ENCODE peak calls at places on chromosomes 12 and 14, in ten cellular contexts. N, U, P, Y, J, D, F, M, R and O are unnamed samples.

GRCh38 chr12:102406033-102406584 is 74.3 kb downstream of the IGF1 start:
- DNase-seq in M (peak; percentile 93), U (no peak), D (no peak), Y (no peak), F (peak; percentile 25), J (no peak), N (no peak), R (peak; percentile 6), P (no peak), O (peak; percentile 30)

GRCh38 chr12:21656931-21657335 is 709 bp downstream of the LDHB start:
- DNase-seq in N (peak; percentile 34), F (peak; percentile 61), P (no peak), Y (peak; percentile 4), D (no peak), J (no peak), U (peak; percentile 44), R (peak; percentile 52), M (peak; percentile 69), O (no peak)

GRCh38 chr12:6039894-6040601 is 84.4 kb downstream of the VWF start:
- DNase-seq in D (peak; percentile 8), R (peak; percentile 85), Y (peak; percentile 55), P (no peak), N (peak; percentile 80), J (no peak), U (peak; percentile 20), F (peak; percentile 82), M (peak; percentile 55), O (no peak)

GRCh38 chr14:54776361-54777001 is 126.1 kb downstream of the GCH1 start:
- DNase-seq in R (peak; percentile 84), J (peak; percentile 47), Y (no peak), U (no peak), D (no peak), F (peak; percentile 56), M (no peak), P (peak; percentile 77), N (no peak), O (no peak)

GRCh38 chr12:83140135-83140534 is 453.4 kb downstream of the TMTC2 start:
- DNase-seq in R (no peak), N (no peak), U (no peak), P (no peak), M (no peak), J (no peak), Y (no peak), F (no peak), D (no peak), O (no peak)

GRCh38 chr14:20400589-20400964 is 12.7 kb downstream of the TEP1 start:
- DNase-seq in N (no peak), U (no peak), P (no peak), F (no peak), D (no peak), M (no peak), Y (no peak), J (no peak), R (no peak), O (no peak)

GRCh38 chr14:99612737-99613330 is 8.8 kb upstream of the CCDC85C start:
- DNase-seq in D (no peak), P (no peak), F (peak; percentile 71), Y (no peak), M (no peak), N (no peak), R (peak; percentile 73), U (no peak), J (no peak), O (no peak)

GRCh38 chr12:19410639-19411184 is 28.6 kb upstream of the AEBP2 start:
- DNase-seq in Y (no peak), R (no peak), N (no peak), U (no peak), D (no peak), F (no peak), M (no peak), P (no peak), J (no peak), O (no peak)

GRCh38 chr12:67534671-67535070 is 113.9 kb upstream of the DYRK2 start:
- DNase-seq in R (peak; percentile 94), D (no peak), P (no peak), U (no peak), J (no peak), Y (no peak), N (no peak), F (peak; percentile 90), M (no peak), O (no peak)

GRCh38 chr12:112175361-112176155 is 50.2 kb downstream of the TRAFD1 start:
- DNase-seq in N (no peak), U (no peak), P (peak; percentile 35), R (no peak), M (no peak), F (no peak), J (no peak), D (no peak), Y (no peak), O (no peak)

GRCh38 chr12:124053855-124054254 is 80.8 kb downstream of the ZNF664 start:
- DNase-seq in U (no peak), R (peak; percentile 66), Y (no peak), P (no peak), N (peak; percentile 72), D (no peak), F (peak; percentile 73), J (no peak), M (peak; percentile 83), O (no peak)

GRCh38 chr14:50056457-50056856 is 59.9 kb downstream of the VCPKMT start:
- DNase-seq in D (no peak), N (no peak), U (no peak), P (no peak), R (no peak), M (no peak), F (peak; percentile 10), J (no peak), Y (no peak), O (no peak)

GRCh38 chr14:101511620-101512395 is 49.5 kb upstream of the DIO3 start:
- DNase-seq in M (no peak), N (no peak), Y (no peak), D (no peak), P (no peak), R (no peak), F (no peak), J (no peak), U (no peak), O (no peak)

GRCh38 chr12:120416490-120417216 is 21.3 kb upstream of the COX6A1 start:
- DNase-seq in U (no peak), J (no peak), F (no peak), Y (no peak), D (no peak), M (no peak), N (no peak), R (no peak), P (no peak), O (no peak)

GRCh38 chr14:54627718-54628345 is 60.9 kb downstream of the SAMD4A start:
- DNase-seq in Y (no peak), J (no peak), M (no peak), P (peak; percentile 69), D (no peak), U (no peak), F (peak; percentile 77), R (peak; percentile 63), N (peak; percentile 38), O (no peak)

GRCh38 chr12:124837249-124837897 is 26.3 kb downstream of the SCARB1 start:
- DNase-seq in M (no peak), R (no peak), N (no peak), J (no peak), U (no peak), D (no peak), P (no peak), Y (no peak), F (no peak), O (no peak)

GRCh38 chr12:132775502-132776233 is 14.0 kb upstream of the ANKLE2 start:
- DNase-seq in N (peak; percentile 10), P (no peak), F (no peak), R (no peak), D (no peak), J (no peak), Y (no peak), M (no peak), U (no peak), O (no peak)

GRCh38 chr12:22740656-22741350 is 115.8 kb downstream of the ETNK1 start:
- DNase-seq in F (no peak), R (no peak), U (no peak), Y (no peak), M (no peak), N (no peak), D (no peak), P (no peak), J (no peak), O (peak; percentile 12)

GRCh38 chr12:68482660-68483059 is 128.0 kb upstream of the RAP1B start:
- DNase-seq in M (no peak), U (no peak), F (no peak), P (no peak), J (no peak), Y (no peak), R (no peak), D (no peak), N (no peak), O (no peak)

GRCh38 chr14:102481791-102482238 is 27.8 kb downstream of the ANKRD9 start:
- DNase-seq in J (no peak), D (no peak), U (no peak), R (no peak), F (peak; percentile 68), P (no peak), N (no peak), M (no peak), Y (no peak), O (no peak)

GRCh38 chr12:54393350-54393655 is 8.8 kb upstream of the ZNF385A start:
- DNase-seq in U (no peak), P (no peak), M (no peak), R (no peak), J (no peak), F (no peak), Y (no peak), N (no peak), D (no peak), O (no peak)

GRCh38 chr14:80996049-80996901 is 40.9 kb downstream of the TSHR start:
- DNase-seq in N (peak; percentile 30), Y (peak; percentile 12), J (no peak), M (peak; percentile 74), P (no peak), F (peak; percentile 93), U (no peak), D (no peak), R (peak; percentile 90), O (peak; percentile 52)

GRCh38 chr12:54463034-54463433 is 10.4 kb downstream of the GTSF1 start:
- DNase-seq in D (no peak), U (no peak), P (peak; percentile 81), J (no peak), N (no peak), F (peak; percentile 95), M (no peak), R (peak; percentile 94), Y (no peak), O (peak; percentile 2)

GRCh38 chr12:6769003-6769389 is 2.8 kb downstream of the PTMS start:
- DNase-seq in Y (no peak), N (peak; percentile 67), R (no peak), M (peak; percentile 30), J (no peak), U (no peak), P (peak; percentile 78), D (no peak), F (no peak), O (no peak)

GRCh38 chr14:76413962-76414665 is 38.2 kb downstream of the ESRRB start:
- DNase-seq in N (peak; percentile 48), F (no peak), R (no peak), D (no peak), P (no peak), Y (no peak), J (no peak), M (no peak), U (no peak), O (no peak)

GRCh38 chr12:93782854-93783253 is 105.7 kb downstream of the CRADD start:
- DNase-seq in Y (no peak), D (no peak), P (no peak), R (no peak), N (no peak), M (no peak), F (no peak), J (no peak), U (no peak), O (no peak)

GRCh38 chr12:102879144-102879763 is 37.8 kb downstream of the PAH start:
- DNase-seq in J (no peak), D (no peak), R (peak; percentile 12), Y (peak; percentile 15), N (peak; percentile 61), P (peak; percentile 72), M (peak; percentile 93), U (no peak), F (peak; percentile 39), O (peak; percentile 70)

GRCh38 chr12:5070090-5070489 is 26.4 kb downstream of the KCNA5 start:
- DNase-seq in M (no peak), P (no peak), D (no peak), U (no peak), Y (no peak), F (no peak), J (no peak), R (no peak), N (no peak), O (no peak)